ENCODE peak calls at places on chromosome 1, in five cellular contexts. Y is HepG2, E is A549, W is GM12878, S is K562. D is an unnamed sample.
A peak's percentile ranks its signal among the peaks of the same experiment; 100 is the strongest.

GRCh38 chr1:29354511-29355098 is 118.3 kb downstream of the PTPRU start:
- DNase-seq in Y (no peak), E (no peak), W (no peak), S (peak; percentile 28), D (no peak)

GRCh38 chr1:94702440-94702810 is 117.7 kb upstream of the SLC44A3 start:
- DNase-seq in Y (no peak), E (no peak), W (no peak), S (no peak), D (no peak)

GRCh38 chr1:41418868-41419583 is 57.8 kb downstream of the FOXO6 start:
- DNase-seq in Y (peak; percentile 34), E (peak; percentile 73), W (no peak), S (no peak), D (peak; percentile 47)

GRCh38 chr1:184189361-184189760 is 137.8 kb downstream of the TSEN15 start:
- DNase-seq in Y (no peak), E (no peak), W (no peak), S (no peak), D (no peak)

GRCh38 chr1:172909606-172910326 is 141.0 kb downstream of the TNFSF18 start:
- DNase-seq in Y (no peak), E (peak; percentile 37), W (no peak), S (no peak), D (no peak)

GRCh38 chr1:246602194-246602593 is 35.9 kb downstream of the CNST start:
- DNase-seq in Y (no peak), E (no peak), W (no peak), S (no peak), D (no peak)

GRCh38 chr1:158283965-158284364 is 5.8 kb upstream of the CD1C start:
- DNase-seq in Y (no peak), E (no peak), W (peak; percentile 61), S (no peak), D (peak; percentile 38)

GRCh38 chr1:175968486-175969182 is 225.2 kb upstream of the TNR start:
- DNase-seq in Y (no peak), E (no peak), W (no peak), S (no peak), D (no peak)

GRCh38 chr1:10419351-10419750 is 10.9 kb upstream of the CENPS start:
- DNase-seq in Y (no peak), E (no peak), W (no peak), S (no peak), D (no peak)

GRCh38 chr1:10415211-10415930 is 14.9 kb upstream of the CENPS start:
- DNase-seq in Y (peak; percentile 24), E (peak; percentile 51), W (no peak), S (peak; percentile 77), D (peak; percentile 21)
- TF ChIP-seq JUNB in Y (no peak), E (no peak), W (no peak), S (no peak), D (no peak)

GRCh38 chr1:6666696-6667095 is 34.9 kb downstream of the DNAJC11 start:
- DNase-seq in Y (no peak), E (no peak), W (no peak), S (peak; percentile 42), D (no peak)
- H3K27ac ChIP-seq in Y (no peak overlapping the region), E (no peak overlapping the region), W (no peak overlapping the region), S (peak overlapping the region; percentile 25), D (no peak overlapping the region)

GRCh38 chr1:186099362-186100064 is 275.5 kb downstream of the TPR start:
- DNase-seq in Y (no peak), E (no peak), W (no peak), S (no peak), D (no peak)
- TF ChIP-seq CTCF in Y (no peak), E (no peak), W (no peak), S (no peak), D (no peak)

GRCh38 chr1:151680391-151680790 is 36.2 kb downstream of the CELF3 start:
- DNase-seq in Y (no peak), E (peak; percentile 26), W (no peak), S (no peak), D (no peak)
- TF ChIP-seq JUNB in Y (no peak), E (no peak), W (peak; percentile 35), S (no peak), D (no peak)

GRCh38 chr1:12176298-12177118 is 9.7 kb downstream of the TNFRSF1B start:
- DNase-seq in Y (no peak), E (no peak), W (no peak), S (no peak), D (no peak)

GRCh38 chr1:12177156-12177998 is 10.6 kb downstream of the TNFRSF1B start:
- DNase-seq in Y (no peak), E (no peak), W (no peak), S (no peak), D (no peak)

GRCh38 chr1:12178511-12178910 is 11.7 kb downstream of the TNFRSF1B start:
- DNase-seq in Y (no peak), E (no peak), W (no peak), S (no peak), D (no peak)

GRCh38 chr1:12179111-12179519 is 12.3 kb downstream of the TNFRSF1B start:
- DNase-seq in Y (peak; percentile 36), E (no peak), W (no peak), S (no peak), D (no peak)

DNA sequence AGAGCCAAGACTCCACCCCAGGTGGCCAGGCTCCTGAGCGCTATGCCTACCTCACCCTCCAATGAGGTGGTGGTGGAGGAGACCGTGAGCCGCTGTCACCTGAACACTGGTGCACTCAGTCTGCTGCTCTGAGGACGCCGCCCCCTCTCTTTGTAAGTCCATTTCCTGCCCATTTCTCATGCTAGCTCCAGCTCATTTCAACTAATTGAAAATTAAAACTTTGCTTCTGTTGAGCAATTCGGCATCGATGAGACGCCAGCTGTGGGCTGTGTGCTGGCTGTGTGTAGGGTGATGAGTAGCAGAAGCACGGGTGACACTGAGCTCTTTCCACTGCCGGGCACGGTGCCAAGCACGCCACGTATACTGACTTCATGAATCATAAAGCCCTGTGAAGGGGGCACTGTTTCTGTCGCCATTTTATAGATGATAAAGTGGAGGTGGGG is 11.2 kb downstream of the TNFRSF1B start:
- DNase-seq in Y (no peak), E (no peak), W (no peak), S (no peak), D (peak; percentile 40)
- H3K27ac ChIP-seq in Y (no peak overlapping the region), E (no peak overlapping the region), W (no peak overlapping the region), S (no peak overlapping the region), D (no peak overlapping the region)

DNA sequence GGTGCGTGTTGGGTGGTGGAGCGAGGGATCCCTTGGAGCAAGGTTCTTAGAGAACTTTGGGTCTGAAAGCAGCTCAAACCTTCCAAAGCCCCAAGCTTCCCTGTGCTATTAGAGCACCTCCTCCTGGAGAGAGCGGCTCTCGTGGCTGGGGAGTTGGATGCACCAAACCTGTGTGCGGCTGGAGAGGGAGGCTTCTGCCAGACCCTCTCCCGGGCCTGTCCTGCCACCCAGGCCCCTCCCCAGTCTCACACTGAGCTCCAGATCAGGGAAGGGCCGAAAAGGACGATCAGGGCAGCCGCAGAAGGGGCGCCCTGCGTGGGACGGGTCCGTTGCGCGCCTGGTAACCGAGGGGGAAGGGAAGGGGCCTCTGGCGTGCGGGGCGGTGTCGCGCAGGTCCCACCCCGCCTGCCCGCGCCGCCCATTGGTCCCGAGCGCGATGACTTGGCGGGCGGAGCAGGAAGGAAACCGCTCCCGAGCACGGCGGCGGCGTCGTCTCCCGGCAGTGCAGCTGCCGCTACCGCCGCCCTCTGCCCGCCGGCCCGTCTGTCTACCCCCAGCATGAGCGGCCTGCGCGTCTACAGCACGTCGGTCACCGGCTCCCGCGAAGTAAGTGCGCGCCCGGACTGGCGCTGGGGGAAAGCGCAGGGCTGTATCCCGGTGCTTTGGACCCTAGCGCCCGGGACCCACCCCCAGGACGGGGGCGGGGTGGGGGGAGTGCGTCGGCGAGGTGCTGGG is at the start of gene SH3BGRL3:
- DNase-seq in Y (peak; percentile 55), E (peak; percentile 73), W (no peak), S (peak; percentile 96), D (peak; percentile 86)
- TF ChIP-seq CTCF in Y (peak; percentile 66), E (peak; percentile 41), W (peak; percentile 22), S (peak; percentile 66), D (peak; percentile 77)

GRCh38 chr1:222790115-222790514 is 24.7 kb upstream of the DISP1 start:
- DNase-seq in Y (no peak), E (no peak), W (no peak), S (no peak), D (no peak)
- TF ChIP-seq JUNB in Y (no peak), E (no peak), W (no peak), S (no peak), D (no peak)

GRCh38 chr1:31661856-31662255 is 17.2 kb upstream of the PEF1 start:
- DNase-seq in Y (no peak), E (no peak), W (no peak), S (no peak), D (no peak)
- H3K27ac ChIP-seq in Y (no peak overlapping the region), E (no peak overlapping the region), W (no peak overlapping the region), S (no peak overlapping the region), D (no peak overlapping the region)